ENCODE peak calls at places on chromosomes 4 and X, in six cellular contexts. J is GM23338, H is neural progenitor cell, M is GM23248, B is MM.1S, U is PC-9. P is an unnamed sample.

GRCh38 chr4:83114576-83114975 is at the start of gene PLAC8:
- DNase-seq in H (no peak), J (peak; percentile 34), U (no peak), B (peak; percentile 87), M (no peak), P (peak; percentile 19)

GRCh38 chr4:57119054-57119651 is 9.0 kb upstream of the IGFBP7 start:
- DNase-seq in M (peak; percentile 96), J (no peak), B (no peak), H (peak; percentile 10), U (no peak), P (peak; percentile 60)

GRCh38 chr4:54165438-54165837 is 63.7 kb upstream of the PDGFRA start:
- DNase-seq in H (no peak), U (peak; percentile 39), J (no peak), M (peak; percentile 93), B (no peak), P (peak; percentile 91)

GRCh38 chr4:185201983-185202962 is 1.5 kb downstream of the CFAP97 start:
- DNase-seq in U (peak; percentile 85), H (peak; percentile 32), M (peak; percentile 30), B (no peak), J (peak; percentile 51), P (no peak)

GRCh38 chr4:123696712-123697111 is 300.1 kb downstream of the SPRY1 start:
- DNase-seq in J (no peak), U (no peak), H (no peak), B (no peak), M (no peak), P (no peak)

GRCh38 chr4:77193511-77194236 is 36.7 kb downstream of the CCNG2 start:
- DNase-seq in J (peak; percentile 95), M (no peak), U (no peak), H (peak; percentile 61), B (peak; percentile 78), P (no peak)

GRCh38 chr4:169114341-169114974 is 104.4 kb upstream of the CBR4 start:
- DNase-seq in J (no peak), B (no peak), M (no peak), H (no peak), U (no peak), P (no peak)

GRCh38 chrX:118226060-118226428 is 109.4 kb upstream of the KLHL13 start:
- DNase-seq in M (peak; percentile 32), J (peak; percentile 16), B (peak; percentile 40), H (no peak), U (no peak), P (peak; percentile 45)

GRCh38 chr4:156607198-156607498 is 364.5 kb downstream of the PDGFC start:
- DNase-seq in B (no peak), M (no peak), U (no peak), J (no peak), H (no peak), P (no peak)

GRCh38 chr4:156606444-156607197 is 365.0 kb downstream of the PDGFC start:
- DNase-seq in H (no peak), U (no peak), M (peak; percentile 31), J (no peak), B (no peak), P (no peak)

GRCh38 chr4:156614536-156614935 is 357.1 kb downstream of the PDGFC start:
- DNase-seq in J (no peak), B (no peak), M (no peak), H (no peak), U (no peak), P (no peak)

GRCh38 chr4:156608651-156609050 is 362.9 kb downstream of the PDGFC start:
- DNase-seq in J (no peak), U (no peak), M (no peak), H (no peak), B (no peak), P (no peak)

DNA sequence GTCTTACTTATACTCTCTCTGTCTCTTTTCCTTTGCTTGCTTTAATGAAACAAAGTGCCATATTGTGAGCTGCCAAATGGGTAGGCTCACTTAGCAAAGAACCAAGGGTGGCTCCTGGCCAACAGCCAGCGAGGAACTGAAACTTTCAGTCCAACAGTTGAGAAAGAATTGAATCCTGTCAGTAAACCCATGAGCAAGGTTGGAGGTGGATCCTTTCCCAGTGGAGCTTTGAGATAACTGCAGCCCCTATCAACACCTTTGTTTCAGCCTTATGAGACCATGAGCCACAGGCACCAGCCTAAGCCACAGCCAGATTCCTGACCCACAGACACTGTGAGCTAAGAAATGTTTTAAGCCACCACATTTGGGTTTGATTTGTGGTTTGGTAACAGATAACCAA is 362.2 kb downstream of the PDGFC start:
- DNase-seq in J (no peak), H (no peak), B (no peak), M (no peak), U (no peak), P (no peak)
- H2AFZ ChIP-seq in J (peak overlapping the region; percentile 48), H (peak overlapping the region; percentile 53), B (no peak overlapping the region), M (no peak overlapping the region), U (no peak overlapping the region), P (no peak overlapping the region)

DNA sequence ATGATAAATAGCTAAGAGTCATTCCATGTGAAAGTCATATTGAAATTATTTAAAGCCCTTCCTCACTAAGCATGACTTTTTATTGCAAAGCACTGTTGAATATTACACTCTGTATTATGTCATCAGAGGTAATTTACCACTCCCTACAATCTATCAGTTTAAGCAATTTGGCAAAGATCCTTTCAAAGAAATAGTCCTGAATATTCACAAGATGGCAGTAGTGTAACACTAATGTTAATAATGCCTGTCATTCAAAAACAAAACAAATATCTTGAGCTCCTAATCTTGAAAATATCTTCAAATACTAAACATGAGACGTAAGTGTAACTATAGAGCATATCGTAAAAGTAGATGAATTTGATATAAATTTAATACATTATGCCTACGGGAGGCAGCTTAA is 208.6 kb upstream of the TECRL start:
- DNase-seq in U (peak; percentile 34), B (peak; percentile 25), J (peak; percentile 39), H (no peak), M (no peak), P (peak; percentile 77)
- TF ChIP-seq EZH2 in U (no peak), B (no peak), J (no peak), H (no peak), M (no peak), P (no peak)

DNA sequence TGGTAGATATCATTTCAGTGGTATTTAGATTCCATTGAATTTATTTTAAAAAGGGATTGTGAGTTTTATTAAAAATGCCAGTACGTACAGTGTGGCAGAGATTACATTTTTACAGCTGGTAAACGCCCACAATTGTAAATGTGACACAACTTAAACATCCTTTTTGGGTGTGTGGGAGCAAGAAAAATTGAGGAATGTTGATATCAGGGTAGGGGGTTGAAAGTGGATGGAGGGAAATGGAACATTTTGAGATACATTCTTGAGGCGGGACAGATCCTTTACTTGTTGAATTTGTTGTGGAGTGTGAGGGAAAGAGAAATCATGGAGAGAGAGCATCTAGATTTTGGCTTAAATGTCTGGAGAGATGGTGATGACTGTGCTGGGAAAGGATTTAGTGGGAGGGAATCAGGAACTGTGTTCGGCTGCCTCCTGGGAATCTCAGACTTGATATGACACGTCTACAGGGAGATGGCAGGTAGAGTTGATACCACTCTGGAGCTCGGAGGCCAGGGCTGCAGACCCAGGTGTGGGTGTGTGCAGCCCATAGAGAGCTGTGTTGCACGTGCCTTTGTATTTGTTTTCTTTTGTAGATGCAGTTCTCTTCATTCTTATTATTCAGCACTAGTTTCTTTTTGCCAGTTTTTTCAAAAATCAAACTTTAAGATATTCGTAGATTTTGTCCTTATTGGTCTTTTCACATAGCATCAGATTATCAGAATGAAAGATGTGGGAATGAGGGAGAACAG is 10.8 kb downstream of the TMEM131L start:
- DNase-seq in M (no peak), H (no peak), B (no peak), U (no peak), J (no peak), P (no peak)
- H3F3A ChIP-seq in M (no peaks in the 10 kb centered on the region), H (no peaks in the 10 kb centered on the region), B (no peaks in the 10 kb centered on the region), U (no peaks in the 10 kb centered on the region), J (no peaks in the 10 kb centered on the region), P (no peaks in the 10 kb centered on the region)

DNA sequence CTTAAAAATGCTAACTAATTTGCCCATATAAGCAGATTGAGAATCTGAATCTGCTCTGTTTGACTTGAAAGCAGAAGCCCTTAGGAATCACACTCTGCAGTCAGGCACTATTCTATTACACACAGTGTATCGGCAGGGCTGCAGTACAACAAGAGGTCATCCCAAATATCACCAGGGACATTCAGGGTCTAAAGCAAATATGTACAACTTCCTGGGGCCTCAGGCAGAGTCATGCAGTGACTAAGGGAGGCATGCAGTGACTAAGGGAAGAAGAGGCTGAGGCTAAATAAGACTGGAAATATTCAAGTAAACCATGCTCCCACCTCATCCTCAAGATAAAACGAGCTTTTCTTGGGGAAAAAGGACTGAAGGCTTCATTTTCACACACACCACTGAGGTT is 20.9 kb downstream of the MAPK10 start:
- DNase-seq in J (no peak), U (peak; percentile 80), B (no peak), M (peak; percentile 95), H (no peak), P (peak; percentile 87)
- H2AFZ ChIP-seq in J (peak overlapping the region; percentile 45), U (peak overlapping the region; percentile 64), B (no peak overlapping the region), M (peak overlapping the region; percentile 59), H (no peak overlapping the region), P (peak overlapping the region; percentile 47)

GRCh38 chr4:44446801-44447562 is 1.6 kb downstream of the KCTD8 start:
- DNase-seq in H (peak; percentile 36), B (no peak), U (no peak), J (peak; percentile 39), M (no peak), P (no peak)
- TF ChIP-seq EZH2 in H (peak; percentile 64), B (no peak), U (no peak), J (peak; percentile 22), M (no peak), P (no peak)

GRCh38 chr4:80305466-80305865 is 30.1 kb upstream of the CFAP299 start:
- DNase-seq in H (no peak), U (no peak), B (no peak), M (peak; percentile 91), J (no peak), P (peak; percentile 48)
- H3F3A ChIP-seq in H (no peaks in the 10 kb centered on the region), U (no peaks in the 10 kb centered on the region), B (no peaks in the 10 kb centered on the region), M (peaks cover 65% of the 10 kb centered on the region), J (no peaks in the 10 kb centered on the region), P (no peaks in the 10 kb centered on the region)

DNA sequence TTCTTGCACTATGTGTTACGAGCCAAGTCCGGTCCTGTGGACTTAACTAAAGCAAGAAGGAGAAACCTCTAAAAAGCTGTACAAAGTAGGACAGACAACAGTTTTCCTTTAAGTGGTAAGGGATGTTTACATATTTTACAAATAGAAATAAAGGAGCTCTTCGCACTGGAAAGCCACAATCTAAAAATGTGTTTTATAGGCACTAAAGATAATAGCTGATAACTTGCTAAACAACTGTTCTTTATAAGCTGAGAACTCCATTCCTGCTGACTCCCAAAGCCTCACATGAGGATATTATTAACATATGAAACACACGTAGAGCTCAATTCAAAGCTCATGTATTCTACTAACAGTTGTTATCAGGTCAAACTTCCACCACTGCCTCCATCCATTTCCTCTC is 519.9 kb downstream of the INPP4B start:
- DNase-seq in J (no peak), U (no peak), B (no peak), H (no peak), M (no peak), P (no peak)
- H2AFZ ChIP-seq in J (no peak overlapping the region), U (no peak overlapping the region), B (no peak overlapping the region), H (no peak overlapping the region), M (no peak overlapping the region), P (no peak overlapping the region)

P was measured in PC-3.